ENCODE peak calls at places on chromosomes 11 and 22, in five cellular contexts. B is fibroblast of mammary gland, A is foreskin keratinocyte, Q is psoas muscle, N is omental fat pad. C is an unnamed sample.

GRCh38 chr11:27934830-27935145 is 173.2 kb downstream of the KIF18A start:
- DNase-seq in B (peak; percentile 93), A (peak; percentile 93), Q (no peak), N (no peak), C (peak; percentile 88)

GRCh38 chr11:128715691-128716153 is 21.9 kb downstream of the FLI1 start:
- DNase-seq in B (peak; percentile 14), A (no peak), Q (no peak), N (no peak), C (no peak)

GRCh38 chr11:120774591-120775386 is 249.1 kb upstream of the TBCEL start:
- DNase-seq in B (no peak), A (no peak), Q (no peak), N (no peak), C (no peak)

GRCh38 chr11:1660025-1660867 is 30.7 kb downstream of the KRTAP5-5 start:
- DNase-seq in B (no peak), A (no peak), Q (no peak), N (no peak), C (no peak)

GRCh38 chr11:117407016-117407415 is 79.4 kb downstream of the CEP164 start:
- DNase-seq in B (no peak), A (no peak), Q (no peak), N (no peak), C (no peak)

GRCh38 chr11:33692013-33692504 is 8.6 kb downstream of the C11orf91 start:
- DNase-seq in B (peak; percentile 97), A (peak; percentile 95), Q (peak; percentile 68), N (no peak), C (peak; percentile 75)

GRCh38 chr11:62020661-62021060 is 53.2 kb upstream of the FTH1 start:
- DNase-seq in B (peak; percentile 37), A (no peak), Q (no peak), N (no peak), C (no peak)

GRCh38 chr11:45082744-45083543 is 63.5 kb upstream of the PRDM11 start:
- DNase-seq in B (no peak), A (no peak), Q (no peak), N (no peak), C (no peak)

GRCh38 chr22:44188986-44189630 is 8.4 kb downstream of the PARVG start:
- DNase-seq in B (no peak), A (no peak), Q (no peak), N (no peak), C (no peak)

GRCh38 chr11:59901306-59901705 is 22.7 kb downstream of the OOSP3 start:
- DNase-seq in B (peak; percentile 10), A (peak; percentile 66), Q (no peak), N (no peak), C (peak; percentile 64)

GRCh38 chr11:71454470-71455113 is 1.6 kb downstream of the NADSYN1 start:
- DNase-seq in B (no peak), A (no peak), Q (no peak), N (no peak), C (no peak)

GRCh38 chr11:73334244-73335203 is 26.4 kb downstream of the ARHGEF17 start:
- DNase-seq in B (peak; percentile 94), A (no peak), Q (peak; percentile 91), N (peak; percentile 89), C (peak; percentile 77)

GRCh38 chr11:36672815-36673450 is 74.9 kb upstream of the RAG2 start:
- DNase-seq in B (peak; percentile 58), A (no peak), Q (no peak), N (no peak), C (peak; percentile 9)

GRCh38 chr11:61080526-61080925 is 21.8 kb upstream of the CD5 start:
- DNase-seq in B (no peak), A (no peak), Q (no peak), N (no peak), C (no peak)

GRCh38 chr11:76660533-76661305 is 9.8 kb downstream of the LRRC32 start:
- DNase-seq in B (no peak), A (no peak), Q (no peak), N (no peak), C (no peak)

GRCh38 chr11:32006799-32007388 is 84.0 kb upstream of the RCN1 start:
- DNase-seq in B (peak; percentile 50), A (peak; percentile 6), Q (no peak), N (no peak), C (peak; percentile 48)

GRCh38 chr11:78696177-78696576 is 121.5 kb upstream of the NARS2 start:
- DNase-seq in B (no peak), A (no peak), Q (no peak), N (no peak), C (no peak)

GRCh38 chr11:63567044-63567840 is 4.1 kb upstream of the PLAAT2 start:
- DNase-seq in B (peak; percentile 91), A (peak; percentile 94), Q (no peak), N (no peak), C (peak; percentile 83)

GRCh38 chr11:12765428-12765827 is 91.2 kb downstream of the TEAD1 start:
- DNase-seq in B (peak; percentile 22), A (no peak), Q (no peak), N (no peak), C (no peak)

GRCh38 chr11:62054484-62055121 is 69.2 kb upstream of the INCENP start:
- DNase-seq in B (peak; percentile 45), A (no peak), Q (no peak), N (no peak), C (peak; percentile 44)

GRCh38 chr11:69447786-69448185 is 33.7 kb upstream of the LINC01488 start:
- DNase-seq in B (no peak), A (no peak), Q (no peak), N (no peak), C (peak; percentile 20)

GRCh38 chr11:34492806-34493414 is 20.7 kb downstream of the ELF5 start:
- DNase-seq in B (peak; percentile 66), A (no peak), Q (peak; percentile 37), N (peak; percentile 83), C (peak; percentile 63)

GRCh38 chr11:58654079-58654907 is 31.8 kb downstream of the CNTF start:
- DNase-seq in B (peak; percentile 73), A (no peak), Q (peak; percentile 74), N (peak; percentile 83), C (peak; percentile 76)

GRCh38 chr22:49053574-49053973 is 774.1 kb downstream of the BRD1 start:
- DNase-seq in B (no peak), A (no peak), Q (no peak), N (no peak), C (no peak)

GRCh38 chr22:19800761-19801244 is 40.2 kb downstream of the TBX1 start:
- DNase-seq in B (peak; percentile 43), A (no peak), Q (no peak), N (no peak), C (no peak)
- TF ChIP-seq CTCF in B (peak; percentile 40), A (peak; percentile 38), Q (peak; percentile 27), N (no peak), C (no peak)

DNA sequence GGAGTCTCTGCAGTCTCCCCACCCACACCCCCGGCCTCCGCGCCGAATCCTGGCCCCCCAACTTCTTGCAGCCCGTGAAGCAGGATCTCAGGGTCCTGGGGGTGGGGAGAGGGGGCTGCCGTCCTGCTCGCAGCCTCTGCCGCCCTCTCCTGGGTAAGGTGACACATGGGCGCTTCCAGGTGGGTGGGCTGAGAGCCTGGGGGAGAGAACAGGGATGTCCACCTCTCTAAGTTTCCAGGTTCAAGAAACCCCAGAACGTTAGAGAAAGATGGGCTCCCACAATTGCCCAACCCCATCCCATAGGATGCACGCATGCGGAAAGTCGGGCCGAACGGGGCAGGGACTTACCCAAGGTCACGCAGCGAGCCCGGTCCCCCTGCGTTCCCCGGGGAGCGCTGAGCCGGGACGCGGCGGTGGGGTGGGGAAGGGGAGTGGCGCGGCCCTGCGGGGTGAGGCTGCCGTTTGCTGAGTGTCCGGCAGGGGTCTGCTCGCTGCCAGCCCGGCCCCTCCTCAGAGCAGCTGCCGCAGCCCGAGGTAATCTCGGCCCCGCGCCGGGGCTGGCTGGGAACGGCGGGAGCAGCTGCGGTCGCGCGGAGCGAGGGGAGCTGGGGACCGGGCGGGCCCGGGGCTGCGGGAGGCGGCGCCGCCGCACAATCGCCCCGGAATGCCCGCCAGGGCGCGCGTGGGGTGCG is 705 bp upstream of the CAPN1 start:
- DNase-seq in B (peak; percentile 31), A (peak; percentile 23), Q (peak; percentile 69), N (no peak), C (peak; percentile 65)
- TF ChIP-seq CTCF in B (peak; percentile 5), A (peak; percentile 64), Q (peak; percentile 45), N (peak; percentile 5), C (peak; percentile 75)

GRCh38 chr11:6365659-6366058 is 24.6 kb upstream of the SMPD1 start:
- DNase-seq in B (no peak), A (no peak), Q (no peak), N (no peak), C (no peak)
- TF ChIP-seq CTCF in B (no peak), A (no peak), Q (no peak), N (no peak), C (no peak)

GRCh38 chr11:67195971-67196418 is 70.3 kb upstream of the GRK2 start:
- DNase-seq in B (peak; percentile 89), A (no peak), Q (no peak), N (no peak), C (no peak)
- TF ChIP-seq CTCF in B (no peak), A (no peak), Q (no peak), N (no peak), C (no peak)

DNA sequence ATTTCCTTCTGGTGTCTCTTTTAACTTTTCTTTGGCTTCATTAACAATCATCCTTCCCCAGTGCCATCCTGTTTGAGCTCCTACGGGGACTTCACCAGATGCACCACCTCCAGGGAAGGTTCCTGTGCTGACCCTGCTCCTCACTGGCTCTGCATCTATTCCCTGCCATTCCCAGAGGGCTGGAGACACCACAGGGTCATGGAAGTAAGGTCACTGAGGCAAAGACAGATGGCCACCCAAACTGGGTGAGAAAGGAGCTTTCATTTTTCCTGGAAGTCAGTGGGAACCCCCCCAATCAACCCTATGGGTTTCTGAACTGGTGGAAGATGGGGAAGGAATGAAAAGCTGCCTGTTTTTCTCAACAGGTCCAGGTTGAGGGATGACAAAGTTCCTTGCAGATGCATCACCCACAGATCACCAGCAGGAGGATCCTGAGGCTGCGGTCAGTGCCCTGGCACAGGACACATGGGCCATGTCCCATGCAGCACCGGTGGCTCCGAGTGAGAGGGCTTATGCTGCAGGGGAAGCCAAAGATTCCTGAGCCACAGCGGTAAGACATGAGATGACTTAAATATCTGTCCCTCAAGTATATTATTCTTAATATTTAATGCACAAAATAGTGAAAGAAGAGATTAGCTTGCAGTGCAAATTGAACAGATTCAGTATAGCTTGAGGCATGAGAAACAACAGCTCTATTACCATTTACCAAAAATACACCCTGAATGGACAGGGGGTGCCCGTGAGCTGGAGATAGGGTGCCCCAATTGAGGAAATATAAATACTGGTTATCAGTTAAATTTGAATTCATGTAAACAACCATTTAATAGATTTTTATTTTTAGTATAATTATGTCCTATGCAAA is 73.0 kb upstream of the VPREB1 start:
- DNase-seq in B (peak; percentile 13), A (no peak), Q (no peak), N (no peak), C (peak; percentile 2)
- TF ChIP-seq CTCF in B (peak; percentile 33), A (peak; percentile 34), Q (no peak), N (no peak), C (no peak)

GRCh38 chr11:93017821-93018690 is 48.6 kb downstream of the MTNR1B start:
- DNase-seq in B (peak; percentile 55), A (peak; percentile 64), Q (no peak), N (no peak), C (no peak)
- TF ChIP-seq CTCF in B (no peak), A (peak; percentile 76), Q (no peak), N (no peak), C (no peak)

GRCh38 chr11:110478410-110478809 is 48.7 kb downstream of the FDX1 start:
- DNase-seq in B (no peak), A (no peak), Q (no peak), N (no peak), C (no peak)
- TF ChIP-seq CTCF in B (peak; percentile 14), A (peak; percentile 33), Q (no peak), N (no peak), C (no peak)

GRCh38 chr11:119121008-119121810 is at the start of gene HINFP:
- DNase-seq in B (peak; percentile 98), A (peak; percentile 93), Q (peak; percentile 100), N (peak; percentile 96), C (peak; percentile 97)
- TF ChIP-seq CTCF in B (no peak), A (no peak), Q (no peak), N (no peak), C (no peak)

GRCh38 chr22:39012525-39013516 is 1.2 kb upstream of the APOBEC3C start:
- DNase-seq in B (no peak), A (no peak), Q (no peak), N (no peak), C (no peak)
- TF ChIP-seq CTCF in B (no peak), A (no peak), Q (no peak), N (no peak), C (no peak)

C was measured in RWPE1.